ENCODE peak calls at places on chromosome 2, in ten cellular contexts. E is lower leg skin, P is astrocyte of the cerebellum, T is prostate gland, M is endothelial cell of umbilical vein, V is uterus, H is body of pancreas, X is fibroblast of lung, Y is left ventricle myocardium inferior, Z is tibial artery. B is an unnamed sample.

GRCh38 chr2:233821709-233822100 is 32.6 kb downstream of the HJURP start:
- DNase-seq in M (no peak), H (no peak), V (no peak), E (no peak), X (no peak), T (no peak), Y (no peak), Z (peak), P (no peak), B (no peak)

GRCh38 chr2:160096414-160096813 is 34.0 kb upstream of the PLA2R1 start:
- DNase-seq in E (no peak), Z (no peak), Y (no peak), X (no peak), V (no peak), T (no peak), M (no peak), H (no peak), P (no peak), B (no peak)

GRCh38 chr2:224325941-224326340 is 76.0 kb downstream of the FAM124B start:
- DNase-seq in V (no peak), X (no peak), M (no peak), T (no peak), H (no peak), E (no peak), Z (no peak), Y (no peak), P (no peak), B (no peak)

GRCh38 chr2:113068706-113069485 is 1.1 kb downstream of the IL1F10 start:
- DNase-seq in Z (no peak), M (no peak), P (no peak), E (no peak), Y (no peak), X (no peak), H (no peak), V (no peak), T (no peak), B (no peak)

GRCh38 chr2:128424806-128425205 is 106.1 kb upstream of the HS6ST1 start:
- DNase-seq in M (no peak), Z (peak), H (peak), V (peak), P (no peak), E (peak), Y (no peak), T (no peak), X (no peak), B (no peak)

GRCh38 chr2:150255528-150255927 is 231.9 kb downstream of the RND3 start:
- DNase-seq in Y (no peak), T (no peak), E (no peak), X (peak), M (peak), H (no peak), V (no peak), Z (no peak), P (no peak), B (no peak)

GRCh38 chr2:167069855-167070254 is 181.6 kb downstream of the XIRP2 start:
- DNase-seq in P (no peak), T (no peak), V (no peak), M (no peak), E (no peak), Z (no peak), H (no peak), Y (no peak), X (no peak), B (no peak)

GRCh38 chr2:36708119-36708741 is 11.7 kb downstream of the VIT start:
- DNase-seq in Y (no peak), X (no peak), M (no peak), V (no peak), Z (no peak), H (no peak), T (no peak), P (no peak), E (peak), B (no peak)

GRCh38 chr2:82344670-82345069 is 2040.1 kb upstream of the LRRTM1 start:
- DNase-seq in E (no peak), X (no peak), H (no peak), Z (no peak), P (no peak), T (no peak), V (no peak), Y (no peak), M (peak), B (no peak)

GRCh38 chr2:116716038-116716437 is 1098.5 kb upstream of the DDX18 start:
- DNase-seq in E (no peak), H (no peak), Z (no peak), M (no peak), T (no peak), V (no peak), P (peak), X (no peak), Y (no peak), B (no peak)

GRCh38 chr2:237178396-237178795 is 92.7 kb downstream of the COPS8 start:
- DNase-seq in X (peak), P (no peak), Y (no peak), V (no peak), E (no peak), H (no peak), M (no peak), Z (no peak), T (no peak), B (no peak)

GRCh38 chr2:144279165-144279564 is 240.8 kb downstream of the ZEB2 start:
- DNase-seq in Y (no peak), Z (no peak), P (no peak), T (no peak), M (no peak), X (no peak), V (no peak), H (no peak), E (no peak), B (no peak)

GRCh38 chr2:51534176-51534575 is 502.2 kb upstream of the NRXN1 start:
- DNase-seq in Y (no peak), T (no peak), E (no peak), H (no peak), Z (no peak), X (no peak), P (no peak), V (no peak), M (no peak), B (no peak)

GRCh38 chr2:200039847-200040246 is 84.5 kb downstream of the MAIP1 start:
- DNase-seq in T (no peak), P (peak), Y (no peak), V (no peak), X (peak), Z (no peak), M (no peak), E (no peak), H (no peak), B (peak)

GRCh38 chr2:5720426-5720825 is 28.2 kb downstream of the SOX11 start:
- DNase-seq in M (no peak), E (no peak), Y (no peak), V (no peak), Z (no peak), X (peak), H (no peak), T (no peak), P (no peak), B (no peak)

GRCh38 chr2:28683100-28683706 is 68.4 kb upstream of the PPP1CB start:
- DNase-seq in E (no peak), Z (peak), T (peak), P (peak), X (peak), H (peak), Y (peak), V (peak), M (peak), B (no peak)

GRCh38 chr2:133303150-133303549 is 265.1 kb downstream of the NCKAP5 start:
- DNase-seq in E (no peak), H (no peak), Y (no peak), V (no peak), M (no peak), P (no peak), X (peak), T (no peak), Z (no peak), B (no peak)

GRCh38 chr2:72149556-72150156 is 2.0 kb upstream of the CYP26B1 start:
- DNase-seq in E (peak), V (peak), Y (peak), H (peak), M (peak), T (peak), X (no peak), Z (peak), P (no peak), B (no peak)

GRCh38 chr2:165950438-165950837 is 3.1 kb downstream of the TTC21B start:
- DNase-seq in T (no peak), V (no peak), E (no peak), X (no peak), Z (no peak), H (no peak), Y (no peak), M (no peak), P (no peak), B (no peak)

GRCh38 chr2:172986040-172986439 is 89.6 kb upstream of the MAP3K20 start:
- DNase-seq in P (no peak), X (no peak), M (peak), E (no peak), T (no peak), V (no peak), Z (no peak), H (no peak), Y (no peak), B (no peak)

GRCh38 chr2:227374158-227374557 is 4.9 kb downstream of the TM4SF20 start:
- DNase-seq in V (no peak), M (no peak), Z (no peak), T (no peak), E (no peak), X (peak), Y (no peak), H (no peak), P (peak), B (peak)

GRCh38 chr2:120820263-120820884 is 84.7 kb downstream of the GLI2 start:
- DNase-seq in X (peak), E (no peak), Z (peak), Y (no peak), T (no peak), P (peak), V (peak), H (no peak), M (no peak), B (no peak)

GRCh38 chr2:157247068-157247407 is 10.5 kb upstream of the GALNT5 start:
- DNase-seq in T (no peak), E (no peak), P (no peak), Y (no peak), M (no peak), V (no peak), Z (no peak), H (no peak), X (no peak), B (no peak)

GRCh38 chr2:27494944-27495554 is at the start of gene FNDC4:
- DNase-seq in V (peak), Y (peak), T (no peak), X (no peak), M (peak), E (peak), P (no peak), Z (no peak), H (no peak), B (no peak)

GRCh38 chr2:102166189-102166845 is 20.5 kb upstream of the IL1RL2 start:
- DNase-seq in X (peak), E (no peak), H (peak), P (peak), V (no peak), M (peak), Y (no peak), T (peak), Z (peak), B (peak)

GRCh38 chr2:45675130-45675812 is 23.8 kb downstream of the PRKCE start:
- DNase-seq in H (peak), V (no peak), X (no peak), T (peak), Y (peak), P (no peak), E (no peak), M (no peak), Z (no peak), B (no peak)

GRCh38 chr2:177078416-177078815 is 134.2 kb upstream of the HNRNPA3 start:
- DNase-seq in V (peak), T (no peak), H (peak), P (no peak), Z (no peak), E (peak), Y (peak), M (no peak), X (no peak), B (no peak)

GRCh38 chr2:96157649-96158553 is 12.7 kb upstream of the DUSP2 start:
- DNase-seq in V (no peak), M (no peak), E (no peak), Z (no peak), X (no peak), H (peak), P (no peak), T (no peak), Y (no peak), B (no peak)

GRCh38 chr2:113755690-113756063 is 765 bp downstream of the SLC35F5 start:
- DNase-seq in P (no peak), E (no peak), Z (no peak), T (peak), Y (no peak), H (peak), X (peak), V (no peak), M (peak), B (no peak)

GRCh38 chr2:101124061-101124460 is 27.1 kb downstream of the TBC1D8 start:
- DNase-seq in E (no peak), H (no peak), P (no peak), V (no peak), Y (no peak), M (peak), Z (no peak), T (no peak), X (no peak), B (no peak)

GRCh38 chr2:176096986-176097819 is 2.4 kb upstream of the HOXD12 start:
- DNase-seq in H (peak), Y (peak), M (peak), Z (no peak), V (peak), X (peak), P (peak), T (peak), E (peak), B (no peak)

GRCh38 chr2:170707821-170708795 is 7.0 kb upstream of the SP5 start:
- DNase-seq in H (no peak), Z (no peak), M (no peak), X (no peak), T (no peak), Y (no peak), E (no peak), V (peak), P (no peak), B (no peak)

GRCh38 chr2:63055510-63056308 is 5.1 kb downstream of the OTX1 start:
- DNase-seq in Y (no peak), V (no peak), M (no peak), P (no peak), X (no peak), T (no peak), H (no peak), Z (peak), E (no peak), B (no peak)

DNA sequence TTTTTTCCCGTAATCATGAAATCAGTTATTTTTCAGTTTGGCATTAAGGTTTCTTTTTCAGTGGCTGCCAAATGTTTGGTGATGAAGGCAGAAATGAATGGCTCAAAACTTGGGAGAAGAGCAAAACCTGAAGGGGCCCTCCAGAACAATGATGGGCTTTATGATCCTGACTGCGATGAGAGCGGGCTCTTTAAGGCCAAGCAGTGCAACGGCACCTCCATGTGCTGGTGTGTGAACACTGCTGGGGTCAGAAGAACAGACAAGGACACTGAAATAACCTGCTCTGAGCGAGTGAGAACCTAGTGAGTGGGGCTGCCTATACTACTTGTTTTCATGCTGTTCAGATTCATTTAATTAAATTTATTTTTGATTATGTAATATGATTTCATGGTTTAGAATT is 29.2 kb upstream of the MSH2 start:
- DNase-seq in Z (no peak), H (peak), V (no peak), T (peak), E (peak), M (no peak), P (no peak), Y (no peak), X (no peak), B (no peak)
- TF ChIP-seq CTCF in Z (no peak), H (no peak), V (no peak), T (no peak), E (no peak), M (no peak), P (no peak), Y (peak), X (no peak), B (no peak)

GRCh38 chr2:218998414-218999002 is 5.3 kb upstream of the CRYBA2 start:
- DNase-seq in E (no peak), M (no peak), X (no peak), Z (no peak), P (no peak), Y (no peak), H (no peak), T (no peak), V (no peak), B (no peak)

GRCh38 chr2:219000569-219000960 is 7.3 kb upstream of the CRYBA2 start:
- DNase-seq in H (peak), V (no peak), Y (no peak), P (no peak), M (no peak), X (no peak), Z (no peak), E (no peak), T (no peak), B (no peak)

GRCh38 chr2:219001100-219001576 is 7.9 kb upstream of the CRYBA2 start:
- DNase-seq in T (no peak), Y (no peak), Z (no peak), P (no peak), E (no peak), H (no peak), V (no peak), M (no peak), X (no peak), B (no peak)

GRCh38 chr2:218999021-218999880 is 6.0 kb upstream of the CRYBA2 start:
- DNase-seq in H (no peak), X (no peak), T (no peak), E (no peak), M (no peak), Y (no peak), Z (no peak), P (no peak), V (no peak), B (no peak)

DNA sequence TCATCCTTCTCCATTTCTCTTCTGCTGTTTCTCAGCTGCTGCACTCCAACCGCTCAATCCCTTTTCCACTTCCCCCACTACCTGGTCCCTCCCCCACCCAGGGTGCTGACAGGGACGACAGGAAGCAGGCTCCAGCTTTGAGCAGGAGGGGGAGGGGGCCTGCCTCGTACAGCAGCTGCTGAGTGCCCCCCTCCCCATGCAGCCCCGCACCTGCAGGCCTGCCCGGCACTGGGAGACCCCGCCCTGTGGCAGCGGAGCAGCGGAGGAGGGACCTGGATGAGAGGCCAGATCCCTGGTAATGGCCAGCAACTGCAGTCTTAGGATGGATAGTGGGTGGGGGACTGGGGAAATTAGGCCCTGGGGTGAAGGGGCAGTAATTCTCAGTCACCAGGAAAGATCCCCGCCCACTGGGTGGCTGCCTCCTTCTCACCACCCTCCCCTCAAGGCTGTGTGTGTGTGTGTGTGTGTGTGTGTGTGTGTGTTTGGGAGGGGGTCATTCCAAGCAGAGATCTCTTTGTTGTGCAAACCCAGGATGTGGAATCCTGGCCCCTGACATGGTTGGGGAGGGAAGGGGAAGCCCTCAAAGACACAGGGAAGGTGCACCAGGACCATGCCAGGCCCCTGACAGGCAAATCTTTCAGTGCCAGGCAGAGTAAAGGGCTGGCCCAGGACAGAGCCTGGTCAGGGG is 6.8 kb upstream of the CRYBA2 start:
- DNase-seq in E (no peak), Y (no peak), Z (no peak), T (no peak), H (peak), P (no peak), M (no peak), V (no peak), X (no peak), B (no peak)
- H3K4me3 ChIP-seq in E (no peak), Y (no peak), Z (no peak), T (no peak), H (no peak), P (no peak), M (no peak), V (no peak), X (no peak), B (no peak)

GRCh38 chr2:50335433-50335832 is 696.5 kb downstream of the NRXN1 start:
- DNase-seq in P (no peak), V (no peak), Z (no peak), Y (no peak), M (no peak), T (no peak), X (no peak), E (no peak), H (no peak), B (no peak)
- TF ChIP-seq CTCF in P (no peak), V (no peak), Z (no peak), Y (no peak), M (no peak), T (no peak), X (no peak), E (no peak), H (no peak), B (no peak)

GRCh38 chr2:97714084-97714949 is 941 bp downstream of the ZAP70 start:
- DNase-seq in Z (peak), P (no peak), T (no peak), M (no peak), H (no peak), X (no peak), E (no peak), V (no peak), Y (no peak), B (no peak)
- H3K4me3 ChIP-seq in Z (no peak), P (no peak), T (no peak), M (no peak), H (no peak), X (no peak), E (no peak), V (no peak), Y (no peak), B (no peak)

GRCh38 chr2:153575171-153575853 is 96.8 kb upstream of the RPRM start:
- DNase-seq in V (no peak), Y (no peak), E (no peak), H (no peak), M (no peak), X (no peak), P (no peak), T (no peak), Z (no peak), B (no peak)
- TF ChIP-seq CTCF in V (no peak), Y (no peak), E (no peak), H (no peak), M (no peak), X (no peak), P (no peak), T (no peak), Z (no peak), B (no peak)

DNA sequence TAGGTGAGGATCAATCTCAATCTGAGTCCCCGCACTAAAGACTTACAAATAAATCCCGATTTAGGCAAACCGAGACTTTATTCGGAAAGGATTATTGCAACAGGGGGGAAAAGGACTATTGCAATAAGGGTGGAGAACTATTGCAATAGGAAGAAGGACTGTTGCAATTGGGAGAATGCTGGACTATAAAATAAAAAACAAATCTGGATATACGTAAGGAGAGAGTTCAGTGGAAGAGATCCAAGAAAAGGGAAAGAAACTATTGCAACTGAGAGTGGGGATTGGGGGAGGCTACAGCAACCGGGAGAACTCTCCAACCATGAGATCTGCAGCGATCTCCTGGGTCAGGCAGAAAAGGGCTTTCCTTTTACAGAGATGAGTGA is 1.2 kb upstream of the UBXN2A start:
- DNase-seq in P (no peak), T (no peak), Z (no peak), X (peak), V (no peak), H (no peak), Y (no peak), M (no peak), E (no peak), B (no peak)
- H3K4me3 ChIP-seq in P (peak), T (peak), Z (peak), X (peak), V (peak), H (no peak), Y (peak), M (peak), E (no peak), B (peak)